ENCODE peak calls at places on chromosomes 4 and X, in four cellular contexts. L is cardiac muscle cell, X is epithelial cell of proximal tubule, G is upper lobe of left lung. F is an unnamed sample.

GRCh38 chr4:16225139-16225538 is 1.1 kb downstream of the TAPT1 start:
- DNase-seq in L (no peak), X (no peak), G (no peak), F (no peak)

GRCh38 chr4:2831611-2832308 is 11.9 kb upstream of the ADD1 start:
- DNase-seq in L (no peak), X (no peak), G (peak), F (no peak)

GRCh38 chr4:147198411-147199051 is 252.9 kb upstream of the TTC29 start:
- DNase-seq in L (no peak), X (no peak), G (no peak), F (no peak)

GRCh38 chrX:152072236-152072635 is 66.1 kb downstream of the MAGEA10 start:
- DNase-seq in L (no peak), X (peak), G (no peak), F (peak)

GRCh38 chr4:14178421-14178820 is 550.9 kb upstream of the BOD1L1 start:
- DNase-seq in L (no peak), X (no peak), G (no peak), F (peak)

GRCh38 chr4:57109530-57109846 is 697 bp downstream of the IGFBP7 start:
- DNase-seq in L (no peak), X (no peak), G (no peak), F (no peak)

GRCh38 chr4:105555409-105555808 is 3.0 kb downstream of the ARHGEF38 start:
- DNase-seq in L (no peak), X (no peak), G (no peak), F (no peak)

GRCh38 chr4:184937030-184937710 is 81.1 kb upstream of the HELT start:
- DNase-seq in L (no peak), X (peak), G (no peak), F (no peak)

GRCh38 chrX:33725556-33726232 is 406.4 kb downstream of the FAM47A start:
- DNase-seq in L (peak), X (no peak), G (peak), F (peak)

GRCh38 chr4:85577307-85577706 is 102.4 kb downstream of the ARHGAP24 start:
- DNase-seq in L (no peak), X (no peak), G (no peak), F (no peak)

GRCh38 chrX:7045238-7045955 is 102.1 kb upstream of the STS start:
- DNase-seq in L (no peak), X (no peak), G (no peak), F (no peak)

GRCh38 chr4:6772223-6772928 is 10.2 kb upstream of the KIAA0232 start:
- DNase-seq in L (no peak), X (no peak), G (no peak), F (no peak)

GRCh38 chrX:3603026-3603661 is 110.3 kb downstream of the PRKX start:
- DNase-seq in L (no peak), X (no peak), G (no peak), F (no peak)

GRCh38 chrX:69307736-69308135 is 142.5 kb upstream of the PJA1 start:
- DNase-seq in L (no peak), X (no peak), G (no peak), F (no peak)

GRCh38 chr4:182067828-182068227 is 175.4 kb upstream of the TENM3 start:
- DNase-seq in L (no peak), X (no peak), G (no peak), F (no peak)

GRCh38 chrX:21838937-21839333 is 482 bp upstream of the MBTPS2 start:
- DNase-seq in L (no peak), X (no peak), G (no peak), F (no peak)

GRCh38 chr4:107034091-107034698 is 1.9 kb downstream of the DKK2 start:
- DNase-seq in L (peak), X (no peak), G (no peak), F (no peak)

GRCh38 chrX:97016106-97016505 is 132.4 kb downstream of the RPA4 start:
- DNase-seq in L (no peak), X (no peak), G (no peak), F (no peak)

GRCh38 chrX:115972717-115973116 is 197.8 kb upstream of the AGTR2 start:
- DNase-seq in L (peak), X (no peak), G (no peak), F (no peak)

GRCh38 chr4:112847045-112847444 is 202.4 kb upstream of the ANK2 start:
- DNase-seq in L (no peak), X (no peak), G (no peak), F (no peak)

GRCh38 chr4:78565971-78566372 is 14.4 kb downstream of the ANXA3 start:
- DNase-seq in L (no peak), X (no peak), G (no peak), F (no peak)

GRCh38 chr4:162285753-162286152 is 122.0 kb upstream of the FSTL5 start:
- DNase-seq in L (no peak), X (no peak), G (no peak), F (no peak)

GRCh38 chrX:153878969-153879653 is 6.9 kb downstream of the L1CAM start:
- DNase-seq in L (peak), X (no peak), G (no peak), F (no peak)

GRCh38 chrX:141469469-141469868 is 115.1 kb downstream of the SPANXA1 start:
- DNase-seq in L (no peak), X (no peak), G (no peak), F (no peak)

GRCh38 chr4:37902212-37902611 is 11.3 kb downstream of the TBC1D1 start:
- DNase-seq in L (no peak), X (no peak), G (no peak), F (no peak)

GRCh38 chrX:91414710-91415109 is 19.9 kb upstream of the PABPC5 start:
- DNase-seq in L (peak), X (no peak), G (no peak), F (no peak)

GRCh38 chr4:90306810-90307209 is 179.6 kb downstream of the CCSER1 start:
- DNase-seq in L (no peak), X (no peak), G (no peak), F (no peak)

GRCh38 chr4:94516067-94516466 is 64.3 kb downstream of the PDLIM5 start:
- DNase-seq in L (no peak), X (no peak), G (no peak), F (peak)

GRCh38 chr4:85707591-85707990 is 232.6 kb downstream of the ARHGAP24 start:
- DNase-seq in L (no peak), X (no peak), G (no peak), F (no peak)

GRCh38 chrX:69095260-69095659 is 70.0 kb downstream of the PJA1 start:
- DNase-seq in L (peak), X (no peak), G (no peak), F (no peak)

GRCh38 chrX:120727911-120728310 is 98.1 kb upstream of the C1GALT1C1 start:
- DNase-seq in L (no peak), X (no peak), G (no peak), F (no peak)

GRCh38 chr4:113682730-113683129 is 78.8 kb downstream of the CAMK2D start:
- DNase-seq in L (no peak), X (no peak), G (no peak), F (no peak)

DNA sequence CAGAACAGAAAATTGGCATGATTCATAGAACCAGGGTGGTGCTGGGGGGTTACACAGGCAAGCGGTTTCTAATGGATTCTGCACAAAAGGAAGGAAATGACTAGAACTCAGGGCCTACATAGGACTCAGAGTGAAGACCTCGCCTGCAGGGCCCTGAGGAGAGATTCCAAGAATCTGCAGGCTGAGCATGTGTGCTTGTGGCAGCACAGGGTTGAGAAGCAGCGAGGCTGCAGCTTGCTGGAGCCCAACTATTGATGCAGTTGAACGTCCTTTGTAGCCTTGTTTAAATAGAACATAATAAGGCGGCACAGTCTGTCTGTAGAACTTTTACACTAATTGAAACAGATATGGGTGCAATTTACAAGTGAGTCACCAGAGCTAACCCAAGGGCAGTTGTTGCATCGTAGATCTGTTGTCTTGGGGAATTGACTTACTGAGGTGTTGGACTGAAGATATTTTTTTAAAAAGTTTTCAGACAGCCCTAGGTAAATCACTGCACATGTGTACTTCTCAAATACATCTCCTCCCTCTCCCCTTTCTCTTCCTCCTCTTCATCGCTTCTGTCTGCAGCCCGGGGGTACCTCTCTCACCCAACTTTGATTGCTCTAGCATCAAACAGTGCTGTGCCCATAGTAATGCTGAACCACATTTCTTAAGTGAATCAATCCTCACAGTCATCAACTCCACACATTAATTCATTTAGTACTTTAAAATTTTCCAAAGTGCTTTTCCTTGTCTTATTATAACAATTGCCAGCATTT is 58.3 kb downstream of the RHOH start:
- DNase-seq in L (no peak), X (no peak), G (no peak), F (peak)
- H3K4me3 ChIP-seq in L (no peak), X (no peak), G (no peak), F (no peak)

GRCh38 chr4:39043697-39044363 is 11.6 kb upstream of the TMEM156 start:
- DNase-seq in L (no peak), X (no peak), G (no peak), F (no peak)

GRCh38 chr4:39042365-39042764 is 10.2 kb upstream of the TMEM156 start:
- DNase-seq in L (no peak), X (no peak), G (no peak), F (no peak)

GRCh38 chr4:39044947-39045734 is 12.9 kb upstream of the TMEM156 start:
- DNase-seq in L (peak), X (no peak), G (no peak), F (no peak)

GRCh38 chr4:39044364-39044946 is 12.2 kb upstream of the TMEM156 start:
- DNase-seq in L (peak), X (no peak), G (peak), F (peak)

DNA sequence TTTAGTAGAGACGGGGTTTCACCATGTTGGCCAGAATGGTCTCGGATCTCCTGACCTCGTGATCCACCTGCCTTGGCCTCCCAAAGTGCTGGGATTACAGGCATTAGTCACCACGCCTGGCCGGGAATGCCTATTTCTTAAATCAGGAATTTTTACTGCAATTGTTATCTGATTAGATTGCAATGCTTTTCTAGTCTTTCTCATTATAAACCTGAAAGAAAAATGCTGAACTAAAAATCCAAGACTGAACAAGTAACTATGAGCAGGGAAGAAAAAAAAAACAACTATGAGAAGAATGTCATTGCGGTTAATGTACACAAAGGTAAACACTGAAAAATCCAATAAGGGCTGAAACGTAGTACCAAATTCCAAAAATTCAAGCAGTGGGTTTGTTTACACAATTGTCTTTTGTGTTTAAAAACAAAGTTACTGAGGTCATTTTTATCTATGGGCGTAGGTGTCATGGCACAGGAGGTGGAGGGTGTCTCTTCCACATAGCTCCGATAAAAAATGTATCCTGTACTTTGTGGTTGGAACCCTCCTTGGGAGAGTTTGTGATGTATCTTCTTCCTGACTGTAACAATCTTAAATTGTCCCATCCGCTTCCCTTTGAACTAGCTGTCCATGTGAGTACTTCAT is 11.0 kb upstream of the TMEM156 start:
- DNase-seq in L (no peak), X (no peak), G (no peak), F (no peak)
- H3K4me3 ChIP-seq in L (no peak), X (no peak), G (peak), F (no peak)

GRCh38 chr4:183808102-183808466 is 97.0 kb upstream of the STOX2 start:
- DNase-seq in L (no peak), X (peak), G (no peak), F (no peak)

GRCh38 chr4:183801460-183802168 is 103.5 kb upstream of the STOX2 start:
- DNase-seq in L (no peak), X (no peak), G (peak), F (no peak)

GRCh38 chr4:183812567-183812966 is 92.5 kb upstream of the STOX2 start:
- DNase-seq in L (no peak), X (no peak), G (no peak), F (no peak)

GRCh38 chr4:183806341-183806740 is 98.8 kb upstream of the STOX2 start:
- DNase-seq in L (no peak), X (no peak), G (no peak), F (no peak)

DNA sequence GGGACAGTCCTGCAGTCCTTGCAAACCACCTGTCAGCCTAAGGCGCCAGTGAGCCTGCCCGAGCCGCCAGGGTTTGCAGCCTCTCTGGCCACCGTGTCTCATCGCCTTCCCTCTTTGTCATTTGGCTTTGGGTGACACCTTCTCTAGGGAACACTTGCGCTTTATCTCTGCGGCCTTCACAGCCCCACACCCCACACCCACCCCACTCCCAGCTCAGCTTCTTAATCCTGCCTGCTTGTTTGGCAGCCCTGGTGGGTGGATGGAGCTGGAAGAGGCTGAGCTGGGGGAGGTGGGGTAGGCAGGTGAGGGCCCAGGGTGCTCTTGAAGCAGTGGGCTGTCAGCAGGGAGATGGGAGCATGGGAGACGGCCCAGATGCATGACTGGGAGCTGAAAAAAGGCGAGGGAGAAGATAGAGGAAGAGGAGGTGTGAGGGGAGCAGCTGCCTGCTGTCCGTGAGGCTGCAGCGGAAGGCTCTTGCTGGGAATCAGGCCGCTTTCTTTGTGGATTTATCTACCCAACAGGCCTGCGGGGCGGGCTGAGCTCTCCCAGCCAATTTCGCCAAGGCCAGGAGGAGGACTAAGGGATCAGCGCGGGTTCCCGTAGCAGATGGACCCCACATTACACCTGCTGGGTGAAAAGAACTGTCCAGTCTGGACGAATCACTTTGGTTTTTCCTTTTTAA is 97.5 kb upstream of the STOX2 start:
- DNase-seq in L (no peak), X (no peak), G (no peak), F (no peak)
- H3K4me3 ChIP-seq in L (no peak), X (peak), G (no peak), F (no peak)

GRCh38 chr4:121799208-121799823 is 1.8 kb upstream of the EXOSC9 start:
- DNase-seq in L (no peak), X (no peak), G (no peak), F (no peak)
- H3K4me3 ChIP-seq in L (no peak), X (no peak), G (no peak), F (no peak)

GRCh38 chr4:80026080-80026479 is 46.9 kb downstream of the ANTXR2 start:
- DNase-seq in L (no peak), X (no peak), G (no peak), F (no peak)

GRCh38 chr4:80027611-80028010 is 45.4 kb downstream of the ANTXR2 start:
- DNase-seq in L (no peak), X (no peak), G (no peak), F (no peak)

GRCh38 chr4:80029364-80029763 is 43.7 kb downstream of the ANTXR2 start:
- DNase-seq in L (no peak), X (no peak), G (no peak), F (no peak)

GRCh38 chr4:80024335-80024734 is 48.7 kb downstream of the ANTXR2 start:
- DNase-seq in L (no peak), X (no peak), G (no peak), F (no peak)
- H3K4me3 ChIP-seq in L (no peak), X (no peak), G (no peak), F (no peak)

DNA sequence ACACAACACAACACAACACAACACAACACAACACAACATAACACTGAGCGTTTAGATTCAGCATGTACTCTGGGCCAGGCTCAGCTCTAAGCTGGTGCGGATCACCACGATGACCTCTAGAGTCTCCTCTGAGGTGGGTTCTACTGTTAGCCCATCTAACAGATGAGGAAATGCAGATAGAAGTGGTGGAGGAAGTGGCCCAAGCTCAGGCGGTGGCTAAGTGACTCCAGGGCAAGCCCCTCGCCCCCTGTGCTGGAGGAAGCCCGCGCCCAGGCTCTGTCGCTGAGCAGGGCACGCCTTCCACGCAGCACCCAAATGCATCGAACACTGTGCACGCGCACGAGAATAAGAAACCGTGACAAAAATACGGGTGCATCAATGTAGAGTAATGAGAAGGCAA is 45.3 kb upstream of the CDKN2AIP start:
- DNase-seq in L (no peak), X (no peak), G (no peak), F (no peak)
- H3K4me3 ChIP-seq in L (no peak), X (peak), G (no peak), F (no peak)

GRCh38 chr4:1013225-1014073 is 2.0 kb downstream of the FGFRL1 start:
- DNase-seq in L (no peak), X (no peak), G (no peak), F (no peak)

GRCh38 chr4:1009647-1010521 is 1.5 kb upstream of the FGFRL1 start:
- DNase-seq in L (peak), X (no peak), G (peak), F (no peak)

GRCh38 chr4:1011022-1011694 is at the start of gene FGFRL1:
- DNase-seq in L (peak), X (no peak), G (peak), F (no peak)

GRCh38 chr4:1010522-1011021 is 854 bp upstream of the FGFRL1 start:
- DNase-seq in L (no peak), X (no peak), G (peak), F (no peak)

DNA sequence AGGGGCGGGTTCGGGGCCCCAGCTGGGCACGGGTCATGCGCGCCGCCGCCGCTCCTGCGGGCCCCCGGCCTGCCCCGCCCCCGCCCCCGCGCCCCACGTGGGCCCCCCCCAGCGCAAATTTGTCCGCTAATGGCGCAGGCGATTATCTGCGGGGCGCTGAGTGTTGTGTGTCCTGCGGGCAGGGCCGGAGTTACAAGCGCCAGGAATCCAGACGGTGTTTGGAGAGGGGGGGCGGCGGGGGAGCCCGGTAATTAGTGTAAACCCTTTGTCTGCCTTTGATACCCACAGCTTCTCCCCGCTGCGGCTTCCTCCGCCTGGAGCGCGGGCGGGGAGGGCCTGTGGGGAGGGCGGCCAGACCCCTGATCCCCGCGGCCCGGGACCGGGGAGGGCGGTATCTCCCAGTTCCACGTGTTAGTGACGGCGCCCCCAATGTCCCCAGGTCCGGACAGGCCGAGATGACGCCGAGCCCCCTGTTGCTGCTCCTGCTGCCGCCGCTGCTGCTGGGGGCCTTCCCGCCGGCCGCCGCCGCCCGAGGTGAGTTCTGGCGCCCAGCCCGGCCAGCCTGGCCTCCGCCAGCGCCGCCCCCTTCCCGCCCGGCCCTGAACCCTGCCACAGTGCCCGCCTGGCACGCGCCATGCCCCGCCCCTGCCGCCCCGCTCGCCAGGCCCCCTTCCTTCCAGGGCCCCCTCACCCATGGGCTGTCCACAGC is 759 bp downstream of the FGFRL1 start:
- DNase-seq in L (peak), X (no peak), G (peak), F (no peak)
- H3K4me3 ChIP-seq in L (peak), X (peak), G (peak), F (peak)

GRCh38 chrX:63470506-63470905 is 119.4 kb upstream of the SPIN4 start:
- DNase-seq in L (no peak), X (no peak), G (no peak), F (no peak)

GRCh38 chrX:63466690-63467089 is 115.6 kb upstream of the SPIN4 start:
- DNase-seq in L (no peak), X (no peak), G (no peak), F (no peak)

GRCh38 chrX:63475200-63475599 is 124.1 kb upstream of the SPIN4 start:
- DNase-seq in L (no peak), X (no peak), G (no peak), F (no peak)

GRCh38 chrX:63471004-63471403 is 119.9 kb upstream of the SPIN4 start:
- DNase-seq in L (no peak), X (no peak), G (no peak), F (no peak)
- H3K4me3 ChIP-seq in L (no peak), X (no peak), G (no peak), F (no peak)

F was measured in kidney epithelial cell.